ENCODE peak calls at places on chromosomes 13 and 19, in six cellular contexts. L, W, O, J, D and B are unnamed samples.
A peak's percentile ranks its signal among the peaks of the same experiment; 100 is the strongest.

GRCh38 chr13:30835442-30835841 is 70.6 kb upstream of the MEDAG start:
- DNase-seq in O (no peak), J (no peak), W (no peak), D (no peak), L (no peak), B (no peak)

GRCh38 chr13:51252954-51253531 is 30.8 kb downstream of the FAM124A start:
- DNase-seq in J (peak; percentile 50), W (no peak), L (no peak), O (no peak), D (no peak), B (no peak)

GRCh38 chr19:14407889-14408640 is 11.1 kb downstream of the DDX39A start:
- DNase-seq in O (peak; percentile 76), W (no peak), J (no peak), D (no peak), L (no peak), B (peak; percentile 43)

GRCh38 chr13:113545931-113546516 is 38.5 kb upstream of the TFDP1 start:
- DNase-seq in W (peak; percentile 63), D (no peak), J (no peak), L (no peak), O (no peak), B (no peak)

GRCh38 chr13:23578411-23579071 is 8.3 kb downstream of the TNFRSF19 start:
- DNase-seq in J (peak; percentile 68), W (peak; percentile 92), L (no peak), O (peak; percentile 94), D (peak; percentile 75), B (peak; percentile 53)

GRCh38 chr19:50427997-50428425 is 4.7 kb upstream of the MYBPC2 start:
- DNase-seq in O (peak; percentile 95), D (peak; percentile 70), J (no peak), W (peak; percentile 97), L (no peak), B (no peak)

GRCh38 chr19:658916-659839 is 3.8 kb downstream of the RNF126 start:
- DNase-seq in D (no peak), O (peak; percentile 85), L (no peak), J (no peak), W (no peak), B (peak; percentile 75)

GRCh38 chr19:8654591-8655339 is 24.3 kb downstream of the NFILZ start:
- DNase-seq in J (peak; percentile 77), L (no peak), O (peak; percentile 87), W (peak; percentile 80), D (peak; percentile 80), B (peak; percentile 67)

GRCh38 chr19:57664269-57665127 is 4.2 kb upstream of the ZSCAN4 start:
- DNase-seq in O (peak; percentile 87), W (peak; percentile 65), D (peak; percentile 82), L (no peak), J (peak; percentile 49), B (no peak)

GRCh38 chr19:13890136-13890535 is 13.2 kb downstream of the NANOS3 start:
- DNase-seq in O (peak; percentile 73), D (no peak), L (no peak), J (no peak), W (no peak), B (no peak)

GRCh38 chr13:74114202-74114601 is 20.0 kb downstream of the KLF12 start:
- DNase-seq in L (no peak), O (no peak), W (no peak), J (no peak), D (no peak), B (no peak)

GRCh38 chr13:98480915-98481510 is 95.9 kb downstream of the STK24 start:
- DNase-seq in D (no peak), W (no peak), O (no peak), L (no peak), J (peak; percentile 75), B (no peak)

GRCh38 chr13:112955956-112956355 is 13.1 kb upstream of the MCF2L start:
- DNase-seq in L (no peak), O (peak; percentile 58), D (no peak), J (no peak), W (no peak), B (no peak)

GRCh38 chr13:99654076-99654475 is 152.8 kb downstream of the TM9SF2 start:
- DNase-seq in W (no peak), L (no peak), D (no peak), O (no peak), J (no peak), B (no peak)

GRCh38 chr19:15644066-15644741 is 3.5 kb downstream of the CYP4F3 start:
- DNase-seq in J (no peak), D (no peak), W (no peak), O (no peak), L (no peak), B (no peak)

GRCh38 chr19:16376649-16377048 is 52.0 kb downstream of the KLF2 start:
- DNase-seq in J (no peak), W (no peak), D (peak; percentile 40), L (no peak), O (peak; percentile 82), B (no peak)

GRCh38 chr13:36713842-36714241 is 40.0 kb downstream of the SERTM1 start:
- DNase-seq in L (no peak), J (no peak), D (no peak), O (no peak), W (no peak), B (no peak)

GRCh38 chr19:17775245-17775927 is 19.6 kb upstream of the B3GNT3 start:
- DNase-seq in O (no peak), L (no peak), W (no peak), J (no peak), D (peak; percentile 86), B (peak; percentile 33)

GRCh38 chr19:29311391-29311790 is 98.4 kb upstream of the UQCRFS1 start:
- DNase-seq in L (no peak), J (no peak), W (no peak), O (no peak), D (peak; percentile 29), B (no peak)

GRCh38 chr13:32011971-32012370 is 19.6 kb upstream of the FRY start:
- DNase-seq in D (no peak), O (no peak), J (no peak), L (no peak), W (no peak), B (no peak)

GRCh38 chr19:38409631-38410133 is 6.8 kb downstream of the FAM98C start:
- DNase-seq in J (no peak), L (no peak), O (no peak), D (no peak), W (no peak), B (no peak)

GRCh38 chr19:8610041-8610927 is at the start of gene ADAMTS10:
- DNase-seq in J (peak; percentile 55), D (peak; percentile 74), L (no peak), W (no peak), O (peak; percentile 89), B (peak; percentile 64)

GRCh38 chr13:27788271-27788670 is 4.0 kb upstream of the GSX1 start:
- DNase-seq in W (no peak), L (no peak), O (no peak), D (no peak), J (no peak), B (no peak)

GRCh38 chr13:27783111-27783510 is 9.2 kb upstream of the GSX1 start:
- DNase-seq in W (no peak), O (no peak), D (no peak), J (no peak), L (no peak), B (no peak)
- TF ChIP-seq CTCF in W (no peak), O (peak; percentile 7), D (no peak), J (peak; percentile 12), L (no peak), B (no peak)

DNA sequence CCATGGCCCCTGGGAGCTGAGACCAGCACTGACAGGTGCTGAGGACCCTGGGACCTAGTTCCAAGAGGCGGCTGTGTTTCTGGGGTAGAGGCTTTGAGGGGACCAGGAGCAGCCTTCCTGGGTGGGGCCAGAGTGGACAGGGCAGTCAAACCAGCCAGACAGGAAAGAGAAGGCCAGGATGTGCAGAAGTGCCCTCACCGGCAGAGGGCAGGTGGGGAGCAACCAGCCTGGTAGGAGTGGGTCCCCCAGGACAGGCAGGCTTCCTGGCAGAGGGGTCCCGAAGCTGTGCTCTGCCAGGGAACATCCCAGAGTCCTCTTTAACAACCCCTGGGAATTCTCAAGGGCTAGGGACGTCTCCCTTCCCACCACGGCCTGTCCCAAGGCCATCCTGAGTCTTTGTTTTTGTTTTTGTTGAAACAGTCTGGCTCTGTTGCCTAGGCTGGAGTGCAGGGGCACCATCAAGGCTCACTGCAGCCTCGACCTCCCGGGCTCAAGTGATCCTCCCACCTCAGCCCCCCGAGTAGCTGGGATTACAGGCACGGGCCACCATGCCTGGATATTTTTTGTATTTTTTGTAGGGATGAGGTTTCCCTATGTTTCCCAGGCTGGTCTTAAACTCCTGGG is 3.0 kb upstream of the HIPK4 start:
- DNase-seq in O (no peak), J (peak; percentile 58), L (no peak), W (peak; percentile 80), D (no peak), B (no peak)
- TF ChIP-seq CTCF in O (peak; percentile 70), J (peak; percentile 17), L (no peak), W (peak; percentile 41), D (no peak), B (no peak)

GRCh38 chr19:48210005-48210404 is 39.5 kb downstream of the ZSWIM9 start:
- DNase-seq in L (no peak), W (no peak), J (no peak), O (no peak), D (no peak), B (no peak)
- TF ChIP-seq CTCF in L (no peak), W (no peak), J (no peak), O (no peak), D (no peak), B (no peak)

GRCh38 chr19:5554828-5555227 is 12.9 kb downstream of the TINCR start:
- DNase-seq in L (no peak), D (no peak), W (no peak), J (no peak), O (no peak), B (no peak)
- TF ChIP-seq CTCF in L (no peak), D (no peak), W (no peak), J (no peak), O (no peak), B (no peak)

DNA sequence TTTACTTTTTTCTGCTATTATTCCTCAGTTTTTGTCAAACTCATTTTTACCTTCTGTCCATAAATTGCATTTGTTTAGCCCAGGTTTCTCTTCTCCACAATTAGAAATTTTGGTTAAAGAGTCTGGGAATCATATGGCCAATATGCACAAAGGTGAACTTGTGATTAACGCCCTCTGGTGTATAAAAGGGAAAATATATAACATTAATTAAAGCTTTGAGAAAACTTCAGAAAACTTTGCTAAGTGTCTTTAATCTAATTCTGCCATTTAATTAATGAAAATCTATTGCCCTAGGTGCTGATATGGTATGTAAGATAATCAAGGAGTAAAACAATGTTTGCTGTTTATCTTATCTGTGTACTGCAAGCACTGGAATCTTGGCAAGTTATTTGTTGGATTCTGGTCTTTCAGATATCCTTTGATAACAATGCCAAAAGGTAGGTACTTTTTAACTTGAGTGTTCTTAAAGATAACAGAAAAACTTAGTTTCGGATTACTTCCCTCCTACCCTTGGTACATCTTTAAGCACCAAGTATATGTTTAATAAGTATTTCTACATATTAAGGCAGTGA is 402.6 kb downstream of the SUCLA2 start:
- DNase-seq in L (no peak), O (no peak), D (no peak), W (no peak), J (no peak), B (no peak)
- TF ChIP-seq CTCF in L (no peak), O (peak; percentile 17), D (no peak), W (peak; percentile 18), J (no peak), B (no peak)